ENCODE peak calls at places on chromosomes 3 and 15, in five cellular contexts. M is HCT116, K is pancreas, T is left lung, O is mesenchymal stem cell. Y is an unnamed sample.

GRCh38 chr15:75640483-75641175 is 605 bp upstream of the IMP3 start:
- DNase-seq in M (peak), T (no peak), O (peak), K (no peak), Y (peak)

GRCh38 chr3:126208618-126209256 is 28.4 kb upstream of the ALDH1L1 start:
- DNase-seq in K (peak), T (peak), O (peak), M (peak), Y (peak)

GRCh38 chr3:121748638-121749275 is 784 bp downstream of the GOLGB1 start:
- DNase-seq in M (no peak), K (peak), O (peak), T (peak), Y (no peak)

GRCh38 chr3:184725176-184725575 is 13.3 kb upstream of the MAGEF1 start:
- DNase-seq in O (no peak), M (no peak), K (no peak), T (no peak), Y (no peak)

GRCh38 chr3:86990734-86991481 is at the start of gene VGLL3:
- DNase-seq in K (peak), M (no peak), O (peak), T (peak), Y (no peak)

GRCh38 chr15:90638963-90639362 is 78.2 kb upstream of the BLM start:
- DNase-seq in M (no peak), O (no peak), K (no peak), T (no peak), Y (no peak)

GRCh38 chr3:189845069-189845468 is 213.9 kb downstream of the TP63 start:
- DNase-seq in T (no peak), K (no peak), O (no peak), M (no peak), Y (no peak)

GRCh38 chr15:91930092-91930491 is 76.6 kb downstream of the SLCO3A1 start:
- DNase-seq in T (no peak), K (no peak), O (no peak), M (no peak), Y (no peak)

GRCh38 chr3:7508821-7509220 is 647.9 kb downstream of the GRM7 start:
- DNase-seq in T (no peak), M (no peak), K (no peak), O (no peak), Y (no peak)

GRCh38 chr15:40543082-40543481 is 21.8 kb downstream of the CCDC32 start:
- DNase-seq in T (no peak), M (no peak), O (no peak), K (no peak), Y (no peak)

GRCh38 chr15:76994001-76994400 is 925 bp upstream of the PSTPIP1 start:
- DNase-seq in T (peak), M (no peak), O (no peak), K (no peak), Y (no peak)

GRCh38 chr3:193805448-193805847 is 212.4 kb downstream of the OPA1 start:
- DNase-seq in T (no peak), M (peak), K (peak), O (peak), Y (no peak)

GRCh38 chr3:136171097-136171542 is 25.0 kb downstream of the MSL2 start:
- DNase-seq in T (no peak), K (no peak), O (no peak), M (no peak), Y (no peak)

GRCh38 chr3:168534761-168535160 is 439.0 kb upstream of the GOLIM4 start:
- DNase-seq in O (no peak), K (no peak), M (no peak), T (no peak), Y (no peak)

GRCh38 chr3:22988566-22988965 is 214.6 kb upstream of the UBE2E2 start:
- DNase-seq in T (peak), O (no peak), K (no peak), M (no peak), Y (no peak)

GRCh38 chr15:84891339-84891738 is 6.9 kb downstream of the SLC28A1 start:
- DNase-seq in K (no peak), M (no peak), O (no peak), T (no peak), Y (no peak)

GRCh38 chr3:196315821-196316220 is 2.2 kb downstream of the DYNLT2B start:
- DNase-seq in K (no peak), T (no peak), M (no peak), O (no peak), Y (no peak)

GRCh38 chr3:196321162-196321561 is 3.1 kb upstream of the DYNLT2B start:
- DNase-seq in T (no peak), K (no peak), O (no peak), M (no peak), Y (no peak)

GRCh38 chr3:196314597-196314996 is 3.4 kb downstream of the DYNLT2B start:
- DNase-seq in M (no peak), O (no peak), K (no peak), T (no peak), Y (no peak)

GRCh38 chr3:196320110-196320509 is 2.1 kb upstream of the DYNLT2B start:
- DNase-seq in M (no peak), T (no peak), K (no peak), O (no peak), Y (no peak)

GRCh38 chr3:196317702-196318467 is at the start of gene DYNLT2B:
- DNase-seq in M (peak), T (peak), K (peak), O (peak), Y (peak)
- H3K4me3 ChIP-seq in M (peak), T (peak), K (peak), O (peak), Y (peak)

DNA sequence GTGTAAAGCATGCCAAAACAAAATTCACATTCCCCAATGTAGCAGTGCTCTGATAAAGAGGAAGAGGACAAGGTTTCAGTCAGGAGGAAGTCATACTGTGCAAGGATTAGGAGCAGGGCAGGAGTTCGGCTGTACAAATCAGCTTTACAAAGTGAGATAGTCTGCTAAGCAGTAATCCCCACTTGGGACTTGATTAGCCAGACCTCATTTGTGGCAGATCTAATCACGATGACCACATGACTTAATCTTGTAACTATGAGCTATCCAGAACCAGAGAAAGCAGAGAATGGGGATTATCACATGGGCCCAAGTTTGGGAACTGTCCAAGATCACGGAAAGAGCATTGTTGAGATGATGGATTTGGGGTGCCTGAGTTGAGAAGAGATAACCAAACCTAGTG is 7.8 kb downstream of the DCBLD2 start:
- DNase-seq in O (peak), M (no peak), K (no peak), T (no peak), Y (no peak)
- H3K27ac ChIP-seq in O (peak), M (peak), K (no peak), T (no peak), Y (no peak)

DNA sequence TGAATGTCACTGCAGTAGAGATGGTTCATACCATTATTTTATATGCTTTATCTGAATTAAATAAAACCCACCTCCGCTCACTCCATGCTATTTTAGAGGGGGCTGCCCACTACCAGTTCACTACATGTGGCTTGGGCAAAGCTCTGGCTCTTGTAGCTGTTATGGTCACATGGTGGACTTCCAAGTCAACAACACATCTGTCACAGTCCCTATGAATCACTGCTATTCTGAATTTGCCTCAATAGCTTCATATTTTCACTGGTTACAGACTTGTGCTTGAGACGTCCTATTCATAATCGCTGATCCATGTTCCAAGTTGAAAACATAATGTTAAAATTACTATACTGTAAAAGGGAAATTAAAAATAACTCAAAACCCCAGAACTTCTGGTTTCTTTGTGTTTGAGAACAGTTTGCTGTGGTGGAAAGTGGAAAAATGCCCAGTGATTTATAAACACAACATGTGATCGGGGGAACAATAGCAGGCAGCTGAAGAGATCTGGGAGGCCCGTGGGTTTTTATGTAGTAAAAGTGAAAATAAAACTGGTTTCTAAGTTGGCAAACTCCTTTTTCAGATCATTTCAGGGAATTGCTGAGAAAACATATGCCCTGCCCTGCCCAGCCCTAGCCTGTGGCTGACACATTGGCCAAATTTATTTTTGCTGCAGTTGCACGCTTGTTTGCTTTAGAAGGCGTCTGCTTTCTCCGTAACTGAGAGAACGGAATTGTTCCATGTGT is 128.8 kb upstream of the PRR23C start:
- DNase-seq in K (no peak), M (no peak), T (no peak), O (no peak), Y (no peak)
- H3K4me3 ChIP-seq in K (no peak), M (no peak), T (no peak), O (peak), Y (no peak)

GRCh38 chr15:62824111-62824737 is 218.3 kb upstream of the TPM1 start:
- DNase-seq in T (no peak), M (no peak), K (no peak), O (peak), Y (no peak)
- H3K27ac ChIP-seq in T (no peak), M (no peak), K (no peak), O (peak), Y (no peak)

GRCh38 chr3:74426571-74426970 is 187.9 kb downstream of the CNTN3 start:
- DNase-seq in O (no peak), T (no peak), K (no peak), M (no peak), Y (no peak)
- H3K4me3 ChIP-seq in O (no peak), T (no peak), K (no peak), M (no peak), Y (no peak)

GRCh38 chr3:142853270-142854163 is 35.4 kb downstream of the PCOLCE2 start:
- DNase-seq in K (peak), T (peak), M (peak), O (no peak), Y (no peak)

GRCh38 chr3:142852009-142852408 is 36.9 kb downstream of the PCOLCE2 start:
- DNase-seq in T (no peak), M (no peak), K (no peak), O (no peak), Y (no peak)

GRCh38 chr3:142849148-142849547 is 39.7 kb downstream of the PCOLCE2 start:
- DNase-seq in O (no peak), M (no peak), T (no peak), K (no peak), Y (no peak)

GRCh38 chr3:142846779-142847577 is 41.9 kb downstream of the PCOLCE2 start:
- DNase-seq in T (no peak), K (no peak), M (no peak), O (no peak), Y (no peak)

DNA sequence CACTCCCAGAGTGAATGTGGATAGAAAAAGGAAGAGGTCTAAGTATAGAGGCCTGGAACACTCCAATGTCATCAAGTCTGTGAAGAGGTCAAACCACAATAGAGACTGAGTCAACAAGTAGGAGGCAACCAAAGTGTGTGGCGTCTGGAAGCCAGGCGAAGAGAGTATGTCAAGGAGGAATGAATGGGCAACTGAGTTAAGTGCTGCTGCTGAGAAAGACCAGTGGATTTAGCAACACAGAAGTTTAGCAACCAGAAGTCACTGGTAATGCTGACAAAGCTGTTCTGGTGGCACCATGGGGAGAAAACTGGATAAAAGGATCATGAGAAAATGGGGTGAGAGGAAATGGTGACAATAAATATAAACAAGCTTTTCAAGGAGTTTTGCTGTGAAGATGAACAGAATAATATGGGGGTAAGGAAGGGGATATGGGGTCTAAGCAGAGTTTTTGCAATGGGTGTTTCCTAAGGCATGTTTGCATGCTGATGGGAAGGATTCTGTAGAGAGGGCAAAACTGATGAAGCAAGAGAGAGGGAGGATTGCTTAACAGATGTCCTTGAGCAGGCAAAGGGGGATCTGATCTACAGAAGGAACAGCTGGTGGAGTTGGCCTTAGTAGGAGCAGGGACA is 38.4 kb downstream of the PCOLCE2 start:
- DNase-seq in O (peak), M (peak), K (no peak), T (peak), Y (peak)
- H3K27ac ChIP-seq in O (peak), M (no peak), K (no peak), T (peak), Y (peak)

GRCh38 chr3:129428020-129428381 is 435 bp downstream of the EFCAB12 start:
- DNase-seq in M (no peak), K (no peak), T (no peak), O (no peak), Y (no peak)

GRCh38 chr3:129424185-129424841 is 4.1 kb downstream of the EFCAB12 start:
- DNase-seq in M (no peak), T (no peak), O (peak), K (peak), Y (no peak)

GRCh38 chr3:129425619-129426018 is 2.8 kb downstream of the EFCAB12 start:
- DNase-seq in O (no peak), M (no peak), K (no peak), T (no peak), Y (no peak)

GRCh38 chr3:129422897-129423296 is 5.5 kb downstream of the EFCAB12 start:
- DNase-seq in O (no peak), K (no peak), T (no peak), M (no peak), Y (no peak)

DNA sequence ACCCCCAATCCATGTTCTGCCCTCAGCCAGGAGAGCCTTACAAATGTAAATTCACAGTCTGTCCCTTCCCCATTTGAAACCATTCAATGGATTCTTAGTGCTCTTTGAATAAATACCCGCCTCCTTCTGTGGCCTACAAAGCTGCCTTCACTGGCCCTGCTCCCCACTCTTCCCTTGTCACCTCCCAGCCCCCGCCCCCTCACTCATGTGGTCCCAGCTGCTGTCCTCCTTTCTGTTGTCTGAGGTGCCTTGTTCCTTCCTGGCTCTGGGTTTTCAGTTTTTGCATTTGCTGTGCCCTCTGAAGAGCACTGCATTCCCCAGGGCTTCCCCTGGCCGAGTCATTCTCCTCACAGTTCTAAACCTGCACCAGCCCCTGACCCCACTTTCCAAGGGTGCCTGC is 3.2 kb downstream of the EFCAB12 start:
- DNase-seq in K (no peak), M (no peak), O (no peak), T (no peak), Y (no peak)
- H3K4me3 ChIP-seq in K (no peak), M (no peak), O (no peak), T (no peak), Y (no peak)

GRCh38 chr3:171387047-171387446 is 73.2 kb downstream of the TNIK start:
- DNase-seq in O (no peak), T (no peak), M (no peak), K (no peak), Y (no peak)

GRCh38 chr3:171390531-171390930 is 69.7 kb downstream of the TNIK start:
- DNase-seq in T (no peak), K (no peak), O (no peak), M (no peak), Y (no peak)

GRCh38 chr3:171393032-171393744 is 67.0 kb downstream of the TNIK start:
- DNase-seq in K (peak), T (no peak), M (no peak), O (peak), Y (no peak)

GRCh38 chr3:171388537-171388936 is 71.7 kb downstream of the TNIK start:
- DNase-seq in M (no peak), T (no peak), K (no peak), O (no peak), Y (no peak)

DNA sequence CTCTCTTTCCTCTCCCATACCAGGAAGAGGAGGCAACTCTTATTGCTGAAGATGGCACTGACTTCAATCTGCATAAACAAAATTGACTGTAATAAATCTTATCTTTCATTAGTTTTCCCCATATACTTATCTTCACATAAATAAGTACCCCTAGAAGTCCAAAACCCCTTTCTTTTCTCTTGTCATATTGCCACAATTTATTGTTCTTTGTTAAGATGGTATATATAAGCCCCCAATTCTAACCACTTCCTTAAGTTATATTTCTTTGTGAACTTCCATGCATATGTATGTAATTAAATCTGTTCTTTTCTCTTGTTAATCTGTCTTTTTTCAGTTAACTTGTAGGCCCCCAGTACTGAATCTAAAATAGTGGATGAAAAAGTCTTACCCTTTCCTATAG is 68.8 kb downstream of the TNIK start:
- DNase-seq in M (no peak), O (no peak), K (no peak), T (no peak), Y (no peak)
- H3K27ac ChIP-seq in M (no peak), O (no peak), K (no peak), T (no peak), Y (no peak)

GRCh38 chr3:156750874-156751245 is 75.3 kb upstream of the LEKR1 start:
- DNase-seq in O (no peak), K (no peak), T (no peak), M (no peak), Y (no peak)
- H3K4me3 ChIP-seq in O (peak), K (no peak), T (no peak), M (no peak), Y (peak)

GRCh38 chr15:38084289-38084688 is 149.8 kb downstream of the TMCO5A start:
- DNase-seq in K (no peak), M (no peak), O (peak), T (no peak), Y (no peak)
- H3K27ac ChIP-seq in K (no peak), M (no peak), O (no peak), T (no peak), Y (no peak)

Y was measured in SK-N-MC.